ENCODE peak calls at places on chromosomes 1 and 21, in five cellular contexts. One of them, this sample, is unnamed. For H3K9me3, the result is how much of the 10 kb centered on the place peaks cover.

GRCh38 chr1:112855152-112855836 is 100.7 kb downstream of the SLC16A1 start:
- DNase-seq in spleen: no peak
- DNase-seq in stomach: no peak
- DNase-seq in right atrium auricular region: no peak
- DNase-seq in CD8-positive, alpha-beta T cell: no peak
- DNase-seq in this sample: no peak

GRCh38 chr21:42570362-42570761 is 56.7 kb downstream of the SLC37A1 start:
- DNase-seq in spleen: no peak
- DNase-seq in right atrium auricular region: no peak
- DNase-seq in CD8-positive, alpha-beta T cell: no peak
- DNase-seq in stomach: peak
- DNase-seq in this sample: no peak

GRCh38 chr1:51264470-51264869 is 28.4 kb downstream of the RNF11 start:
- DNase-seq in CD8-positive, alpha-beta T cell: no peak
- DNase-seq in stomach: no peak
- DNase-seq in spleen: no peak
- DNase-seq in right atrium auricular region: no peak
- DNase-seq in this sample: no peak

GRCh38 chr21:45642122-45642813 is 1.3 kb upstream of the PCBP3 start:
- DNase-seq in spleen: peak
- DNase-seq in stomach: no peak
- DNase-seq in CD8-positive, alpha-beta T cell: no peak
- DNase-seq in right atrium auricular region: no peak
- DNase-seq in this sample: no peak

GRCh38 chr1:21901986-21902377 is 35.1 kb downstream of the HSPG2 start:
- DNase-seq in spleen: peak
- DNase-seq in CD8-positive, alpha-beta T cell: no peak
- DNase-seq in right atrium auricular region: no peak
- DNase-seq in stomach: no peak
- DNase-seq in this sample: no peak

GRCh38 chr21:46124083-46124925 is 26.4 kb downstream of the COL6A2 start:
- DNase-seq in stomach: peak
- DNase-seq in CD8-positive, alpha-beta T cell: no peak
- DNase-seq in spleen: peak
- DNase-seq in right atrium auricular region: no peak
- DNase-seq in this sample: no peak

GRCh38 chr21:36065497-36066036 is 4.3 kb upstream of the CBR1 start:
- DNase-seq in spleen: no peak
- DNase-seq in right atrium auricular region: no peak
- DNase-seq in CD8-positive, alpha-beta T cell: no peak
- DNase-seq in stomach: no peak
- DNase-seq in this sample: no peak

GRCh38 chr1:227541796-227542152 is 21.6 kb upstream of the ZNF678 start:
- DNase-seq in stomach: no peak
- DNase-seq in spleen: no peak
- DNase-seq in right atrium auricular region: no peak
- DNase-seq in CD8-positive, alpha-beta T cell: no peak
- DNase-seq in this sample: no peak

GRCh38 chr1:150995896-150996295 is 10.8 kb downstream of the MINDY1 start:
- DNase-seq in CD8-positive, alpha-beta T cell: no peak
- DNase-seq in right atrium auricular region: peak
- DNase-seq in spleen: no peak
- DNase-seq in stomach: peak
- DNase-seq in this sample: peak

GRCh38 chr1:24349891-24350290 is 30.7 kb downstream of the GRHL3 start:
- DNase-seq in stomach: no peak
- DNase-seq in right atrium auricular region: no peak
- DNase-seq in CD8-positive, alpha-beta T cell: no peak
- DNase-seq in spleen: no peak
- DNase-seq in this sample: no peak

GRCh38 chr21:42858185-42858847 is 21.0 kb downstream of the WDR4 start:
- DNase-seq in spleen: no peak
- DNase-seq in right atrium auricular region: no peak
- DNase-seq in CD8-positive, alpha-beta T cell: no peak
- DNase-seq in stomach: no peak
- DNase-seq in this sample: no peak

GRCh38 chr1:78225153-78225552 is 179.4 kb downstream of the GIPC2 start:
- DNase-seq in spleen: no peak
- DNase-seq in CD8-positive, alpha-beta T cell: no peak
- DNase-seq in right atrium auricular region: no peak
- DNase-seq in stomach: no peak
- DNase-seq in this sample: no peak

GRCh38 chr1:213623103-213623581 is 364.6 kb upstream of the PROX1 start:
- DNase-seq in CD8-positive, alpha-beta T cell: no peak
- DNase-seq in spleen: no peak
- DNase-seq in right atrium auricular region: no peak
- DNase-seq in stomach: no peak
- DNase-seq in this sample: no peak

GRCh38 chr1:53949651-53950050 is 3.5 kb downstream of the LRRC42 start:
- DNase-seq in stomach: no peak
- DNase-seq in spleen: no peak
- DNase-seq in right atrium auricular region: no peak
- DNase-seq in CD8-positive, alpha-beta T cell: no peak
- DNase-seq in this sample: no peak
- H3K4me3 ChIP-seq in stomach: no peak
- H3K4me3 ChIP-seq in spleen: no peak
- H3K4me3 ChIP-seq in right atrium auricular region: no peak
- H3K4me3 ChIP-seq in CD8-positive, alpha-beta T cell: no peak
- H3K4me3 ChIP-seq in this sample: no peak

GRCh38 chr1:2972879-2973575 is 48.2 kb upstream of the ACTRT2 start:
- DNase-seq in CD8-positive, alpha-beta T cell: no peak
- DNase-seq in stomach: peak
- DNase-seq in spleen: peak
- DNase-seq in right atrium auricular region: no peak
- DNase-seq in this sample: no peak

GRCh38 chr1:2971609-2972008 is 49.7 kb upstream of the ACTRT2 start:
- DNase-seq in CD8-positive, alpha-beta T cell: no peak
- DNase-seq in right atrium auricular region: no peak
- DNase-seq in spleen: peak
- DNase-seq in stomach: peak
- DNase-seq in this sample: no peak

GRCh38 chr1:2973661-2974593 is 47.3 kb upstream of the ACTRT2 start:
- DNase-seq in stomach: peak
- DNase-seq in right atrium auricular region: no peak
- DNase-seq in spleen: peak
- DNase-seq in CD8-positive, alpha-beta T cell: no peak
- DNase-seq in this sample: no peak

GRCh38 chr1:2971146-2971501 is 50.1 kb upstream of the ACTRT2 start:
- DNase-seq in CD8-positive, alpha-beta T cell: no peak
- DNase-seq in right atrium auricular region: no peak
- DNase-seq in stomach: no peak
- DNase-seq in spleen: peak
- DNase-seq in this sample: no peak

DNA sequence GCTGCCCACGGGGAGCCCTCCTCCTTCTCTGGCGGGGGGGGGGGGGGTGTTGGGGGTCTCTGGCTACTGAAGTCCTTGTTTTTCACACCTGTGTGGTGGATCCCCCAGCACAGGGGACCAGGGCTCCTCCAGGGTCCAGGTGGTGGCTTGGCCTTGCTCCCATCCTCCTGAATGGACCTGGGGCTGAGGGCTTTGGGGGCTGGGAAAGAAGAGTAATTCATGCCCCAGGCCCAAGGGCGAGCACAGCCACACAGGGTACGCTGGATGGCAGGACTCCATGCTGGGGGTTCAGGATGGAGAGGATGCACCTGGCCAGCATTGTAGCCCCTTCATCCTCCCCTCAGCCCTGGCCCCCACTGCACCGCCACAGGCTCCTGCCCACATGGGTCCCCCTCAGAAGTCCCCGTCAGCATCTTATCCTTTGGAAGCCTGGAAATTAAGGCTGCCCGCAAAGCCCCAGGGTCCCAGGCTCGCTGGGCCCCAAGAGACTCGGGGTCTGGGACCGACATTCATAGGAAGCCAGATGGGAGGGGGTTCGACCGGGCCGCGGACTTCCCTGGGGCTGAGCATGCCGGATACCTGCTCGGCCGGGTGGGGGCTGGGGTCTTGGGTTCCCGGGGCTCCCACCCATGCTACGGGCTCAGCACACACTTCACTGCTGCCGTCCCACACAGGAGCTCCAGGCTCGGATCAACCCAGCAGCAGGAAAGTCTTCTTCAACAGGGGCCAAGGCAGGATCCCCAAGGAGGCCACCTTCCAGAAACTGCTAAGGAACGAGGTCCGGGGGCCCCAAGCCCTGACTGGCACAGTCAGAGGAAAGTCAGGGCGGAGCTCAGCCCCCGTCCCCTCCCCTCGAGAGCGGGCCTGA is 49.0 kb upstream of the ACTRT2 start:
- DNase-seq in right atrium auricular region: no peak
- DNase-seq in CD8-positive, alpha-beta T cell: no peak
- DNase-seq in stomach: no peak
- DNase-seq in spleen: peak
- DNase-seq in this sample: no peak
- H3K9me3 ChIP-seq in right atrium auricular region: under half
- H3K9me3 ChIP-seq in CD8-positive, alpha-beta T cell: under half
- H3K9me3 ChIP-seq in stomach: under half
- H3K9me3 ChIP-seq in spleen: under half
- H3K9me3 ChIP-seq in this sample: under half

GRCh38 chr1:93906480-93906879 is 2.8 kb downstream of the GCLM start:
- DNase-seq in spleen: no peak
- DNase-seq in right atrium auricular region: no peak
- DNase-seq in CD8-positive, alpha-beta T cell: no peak
- DNase-seq in stomach: no peak
- DNase-seq in this sample: no peak

GRCh38 chr1:93909146-93910050 is at the start of gene GCLM:
- DNase-seq in stomach: peak
- DNase-seq in spleen: peak
- DNase-seq in right atrium auricular region: peak
- DNase-seq in CD8-positive, alpha-beta T cell: peak
- DNase-seq in this sample: peak

GRCh38 chr1:93908394-93909145 is 660 bp downstream of the GCLM start:
- DNase-seq in spleen: peak
- DNase-seq in stomach: peak
- DNase-seq in right atrium auricular region: no peak
- DNase-seq in CD8-positive, alpha-beta T cell: peak
- DNase-seq in this sample: peak

GRCh38 chr1:93905734-93906133 is 3.5 kb downstream of the GCLM start:
- DNase-seq in spleen: no peak
- DNase-seq in right atrium auricular region: no peak
- DNase-seq in CD8-positive, alpha-beta T cell: no peak
- DNase-seq in stomach: no peak
- DNase-seq in this sample: no peak

DNA sequence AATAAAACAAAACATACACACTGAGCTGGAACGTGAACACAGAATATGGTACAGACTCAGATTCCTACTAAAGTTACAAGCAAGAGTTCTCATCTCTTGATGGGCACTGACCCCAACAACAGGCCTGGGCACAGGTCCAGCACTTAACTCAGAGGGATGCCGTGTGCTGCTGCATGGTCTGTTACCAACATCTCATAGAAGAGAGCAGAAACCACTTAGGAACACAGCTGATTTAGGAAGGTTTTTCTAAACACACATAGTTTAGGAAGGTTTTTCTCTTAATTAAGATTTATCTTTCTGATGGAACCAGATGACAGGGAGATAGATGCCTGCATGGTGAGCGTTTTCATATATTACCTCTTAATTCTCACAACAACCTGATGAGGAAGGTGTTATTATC is 1.5 kb downstream of the GCLM start:
- DNase-seq in spleen: no peak
- DNase-seq in stomach: no peak
- DNase-seq in right atrium auricular region: no peak
- DNase-seq in CD8-positive, alpha-beta T cell: no peak
- DNase-seq in this sample: no peak
- H3K4me3 ChIP-seq in spleen: no peak
- H3K4me3 ChIP-seq in stomach: peak
- H3K4me3 ChIP-seq in right atrium auricular region: peak
- H3K4me3 ChIP-seq in CD8-positive, alpha-beta T cell: no peak
- H3K4me3 ChIP-seq in this sample: no peak

GRCh38 chr1:86922445-86922844 is 8.0 kb downstream of the HS2ST1 start:
- DNase-seq in stomach: no peak
- DNase-seq in spleen: no peak
- DNase-seq in right atrium auricular region: no peak
- DNase-seq in CD8-positive, alpha-beta T cell: no peak
- DNase-seq in this sample: no peak

GRCh38 chr1:86926886-86927285 is 12.5 kb downstream of the HS2ST1 start:
- DNase-seq in stomach: no peak
- DNase-seq in right atrium auricular region: no peak
- DNase-seq in spleen: no peak
- DNase-seq in CD8-positive, alpha-beta T cell: no peak
- DNase-seq in this sample: no peak

GRCh38 chr1:86928819-86929218 is 14.4 kb downstream of the HS2ST1 start:
- DNase-seq in stomach: no peak
- DNase-seq in right atrium auricular region: no peak
- DNase-seq in CD8-positive, alpha-beta T cell: no peak
- DNase-seq in spleen: no peak
- DNase-seq in this sample: no peak

GRCh38 chr1:86924324-86924960 is 10.0 kb downstream of the HS2ST1 start:
- DNase-seq in spleen: no peak
- DNase-seq in stomach: no peak
- DNase-seq in right atrium auricular region: no peak
- DNase-seq in CD8-positive, alpha-beta T cell: no peak
- DNase-seq in this sample: no peak

DNA sequence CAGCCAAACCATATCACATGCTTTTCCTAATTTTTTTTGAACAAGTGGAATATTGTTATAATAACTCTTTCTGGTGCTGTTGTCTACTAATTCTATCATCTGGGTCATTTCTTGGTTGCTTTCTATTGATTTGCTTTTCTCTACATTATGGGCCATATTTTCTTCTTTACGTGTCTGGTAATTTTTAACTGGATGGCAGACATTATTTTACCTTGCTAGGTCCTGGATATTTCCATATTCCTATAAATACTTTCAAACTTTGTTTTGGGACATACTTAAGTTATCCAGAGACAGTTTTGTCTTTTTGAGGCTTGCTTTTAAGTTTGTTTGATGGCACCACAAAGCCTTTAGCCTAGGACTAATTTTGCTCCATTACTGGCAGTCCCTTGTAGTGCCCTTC is 11.3 kb downstream of the HS2ST1 start:
- DNase-seq in stomach: no peak
- DNase-seq in spleen: no peak
- DNase-seq in CD8-positive, alpha-beta T cell: no peak
- DNase-seq in right atrium auricular region: no peak
- DNase-seq in this sample: no peak
- H3K9me3 ChIP-seq in stomach: under half
- H3K9me3 ChIP-seq in spleen: under half
- H3K9me3 ChIP-seq in CD8-positive, alpha-beta T cell: under half
- H3K9me3 ChIP-seq in right atrium auricular region: under half
- H3K9me3 ChIP-seq in this sample: under half

GRCh38 chr1:99218999-99219398 is 45.3 kb upstream of the PLPPR4 start:
- DNase-seq in spleen: no peak
- DNase-seq in CD8-positive, alpha-beta T cell: no peak
- DNase-seq in right atrium auricular region: no peak
- DNase-seq in stomach: no peak
- DNase-seq in this sample: no peak
- H3K4me3 ChIP-seq in spleen: no peak
- H3K4me3 ChIP-seq in CD8-positive, alpha-beta T cell: no peak
- H3K4me3 ChIP-seq in right atrium auricular region: no peak
- H3K4me3 ChIP-seq in stomach: no peak
- H3K4me3 ChIP-seq in this sample: no peak

GRCh38 chr1:72693376-72693775 is 411.0 kb upstream of the NEGR1 start:
- DNase-seq in right atrium auricular region: no peak
- DNase-seq in stomach: no peak
- DNase-seq in spleen: no peak
- DNase-seq in CD8-positive, alpha-beta T cell: no peak
- DNase-seq in this sample: no peak
- H3K9me3 ChIP-seq in right atrium auricular region: under half
- H3K9me3 ChIP-seq in stomach: under half
- H3K9me3 ChIP-seq in spleen: under half
- H3K9me3 ChIP-seq in CD8-positive, alpha-beta T cell: under half
- H3K9me3 ChIP-seq in this sample: under half

GRCh38 chr1:166920561-166921475 is 44.8 kb upstream of the TADA1 start:
- DNase-seq in CD8-positive, alpha-beta T cell: no peak
- DNase-seq in right atrium auricular region: no peak
- DNase-seq in stomach: no peak
- DNase-seq in spleen: peak
- DNase-seq in this sample: no peak
- H3K4me3 ChIP-seq in CD8-positive, alpha-beta T cell: no peak
- H3K4me3 ChIP-seq in right atrium auricular region: peak
- H3K4me3 ChIP-seq in stomach: peak
- H3K4me3 ChIP-seq in spleen: no peak
- H3K4me3 ChIP-seq in this sample: no peak

This sample was measured in CD8-positive, alpha-beta memory T cell.